ENCODE peak calls at places on chromosomes 2 and 18, in five cellular contexts. One of them, this sample, is unnamed.

GRCh38 chr2:112493858-112494648 is 12.1 kb downstream of the TTL start:
- DNase-seq in mucosa of descending colon: no peak
- DNase-seq in HCT116: no peak
- DNase-seq in A549: peak; percentile 65
- DNase-seq in tibial nerve: no peak
- DNase-seq in this sample: no peak

GRCh38 chr2:127568128-127568527 is 32.6 kb downstream of the MYO7B start:
- DNase-seq in tibial nerve: no peak
- DNase-seq in HCT116: no peak
- DNase-seq in A549: no peak
- DNase-seq in mucosa of descending colon: no peak
- DNase-seq in this sample: no peak

GRCh38 chr2:234686088-234686890 is 189.4 kb upstream of the ARL4C start:
- DNase-seq in A549: no peak
- DNase-seq in HCT116: no peak
- DNase-seq in tibial nerve: no peak
- DNase-seq in mucosa of descending colon: no peak
- DNase-seq in this sample: peak; percentile 24

GRCh38 chr2:165122521-165122920 is 81.3 kb downstream of the SCN3A start:
- DNase-seq in tibial nerve: no peak
- DNase-seq in mucosa of descending colon: no peak
- DNase-seq in A549: no peak
- DNase-seq in HCT116: no peak
- DNase-seq in this sample: no peak

GRCh38 chr18:55650363-55650870 is 62.4 kb upstream of the TCF4 start:
- DNase-seq in A549: no peak
- DNase-seq in tibial nerve: no peak
- DNase-seq in HCT116: no peak
- DNase-seq in mucosa of descending colon: no peak
- DNase-seq in this sample: no peak

GRCh38 chr2:84970266-84970955 is 550 bp upstream of the KCMF1 start:
- DNase-seq in mucosa of descending colon: peak; percentile 71
- DNase-seq in tibial nerve: peak; percentile 29
- DNase-seq in HCT116: no peak
- DNase-seq in A549: no peak
- DNase-seq in this sample: peak; percentile 65

GRCh38 chr2:64807417-64807816 is 153.7 kb upstream of the SERTAD2 start:
- DNase-seq in A549: peak; percentile 41
- DNase-seq in mucosa of descending colon: no peak
- DNase-seq in HCT116: peak; percentile 70
- DNase-seq in tibial nerve: no peak
- DNase-seq in this sample: no peak

GRCh38 chr2:71935291-71935848 is 212.3 kb downstream of the CYP26B1 start:
- DNase-seq in mucosa of descending colon: peak; percentile 29
- DNase-seq in HCT116: no peak
- DNase-seq in tibial nerve: peak; percentile 53
- DNase-seq in A549: no peak
- DNase-seq in this sample: no peak

GRCh38 chr18:33596178-33596854 is 18.3 kb downstream of the ASXL3 start:
- DNase-seq in A549: no peak
- DNase-seq in HCT116: no peak
- DNase-seq in mucosa of descending colon: no peak
- DNase-seq in tibial nerve: no peak
- DNase-seq in this sample: no peak

GRCh38 chr2:73970850-73971471 is 13.7 kb upstream of the TET3 start:
- DNase-seq in mucosa of descending colon: peak; percentile 89
- DNase-seq in HCT116: no peak
- DNase-seq in A549: no peak
- DNase-seq in tibial nerve: peak; percentile 67
- DNase-seq in this sample: no peak

GRCh38 chr2:196101325-196101981 is 32.8 kb upstream of the DNAH7 start:
- DNase-seq in mucosa of descending colon: no peak
- DNase-seq in HCT116: no peak
- DNase-seq in A549: no peak
- DNase-seq in tibial nerve: no peak
- DNase-seq in this sample: no peak

GRCh38 chr18:21489119-21489750 is 111.3 kb downstream of the ESCO1 start:
- DNase-seq in HCT116: peak; percentile 40
- DNase-seq in mucosa of descending colon: peak; percentile 64
- DNase-seq in tibial nerve: no peak
- DNase-seq in A549: peak; percentile 36
- DNase-seq in this sample: peak; percentile 53

GRCh38 chr2:132589060-132589765 is 80.8 kb downstream of the LYPD1 start:
- DNase-seq in tibial nerve: no peak
- DNase-seq in HCT116: no peak
- DNase-seq in mucosa of descending colon: no peak
- DNase-seq in A549: no peak
- DNase-seq in this sample: no peak

GRCh38 chr2:240024766-240025165 is 376 bp downstream of the NDUFA10 start:
- DNase-seq in A549: peak; percentile 24
- DNase-seq in tibial nerve: no peak
- DNase-seq in HCT116: no peak
- DNase-seq in mucosa of descending colon: peak; percentile 22
- DNase-seq in this sample: no peak

GRCh38 chr2:239461551-239462515 is 61.0 kb upstream of the HDAC4 start:
- DNase-seq in HCT116: no peak
- DNase-seq in mucosa of descending colon: no peak
- DNase-seq in A549: no peak
- DNase-seq in tibial nerve: no peak
- DNase-seq in this sample: no peak

GRCh38 chr2:64831134-64831976 is 157.8 kb upstream of the SLC1A4 start:
- DNase-seq in tibial nerve: peak; percentile 78
- DNase-seq in mucosa of descending colon: peak; percentile 89
- DNase-seq in A549: peak; percentile 98
- DNase-seq in HCT116: peak; percentile 98
- DNase-seq in this sample: peak; percentile 76

GRCh38 chr18:61892683-61893303 is at the start of gene RNF152:
- DNase-seq in tibial nerve: no peak
- DNase-seq in HCT116: no peak
- DNase-seq in mucosa of descending colon: peak; percentile 52
- DNase-seq in A549: peak; percentile 0
- DNase-seq in this sample: peak; percentile 41

GRCh38 chr18:35267809-35268208 is 22.2 kb downstream of the ZSCAN30 start:
- DNase-seq in A549: no peak
- DNase-seq in tibial nerve: no peak
- DNase-seq in mucosa of descending colon: peak; percentile 54
- DNase-seq in HCT116: no peak
- DNase-seq in this sample: no peak

GRCh38 chr2:119490653-119491195 is 33.6 kb downstream of the SCTR start:
- DNase-seq in tibial nerve: no peak
- DNase-seq in HCT116: no peak
- DNase-seq in mucosa of descending colon: no peak
- DNase-seq in A549: no peak
- DNase-seq in this sample: no peak

GRCh38 chr18:36412778-36413177 is 115.3 kb downstream of the FHOD3 start:
- DNase-seq in tibial nerve: no peak
- DNase-seq in mucosa of descending colon: peak; percentile 29
- DNase-seq in HCT116: no peak
- DNase-seq in A549: peak; percentile 4
- DNase-seq in this sample: peak; percentile 42

GRCh38 chr18:61546598-61546997 is 213.4 kb downstream of the CDH20 start:
- DNase-seq in tibial nerve: no peak
- DNase-seq in HCT116: peak; percentile 7
- DNase-seq in A549: no peak
- DNase-seq in mucosa of descending colon: no peak
- DNase-seq in this sample: no peak

GRCh38 chr2:101893676-101894381 is 97.9 kb upstream of the IL1R2 start:
- DNase-seq in A549: no peak
- DNase-seq in tibial nerve: no peak
- DNase-seq in HCT116: no peak
- DNase-seq in mucosa of descending colon: no peak
- DNase-seq in this sample: no peak

GRCh38 chr2:83674050-83674449 is 785.0 kb downstream of the SUCLG1 start:
- DNase-seq in mucosa of descending colon: no peak
- DNase-seq in tibial nerve: no peak
- DNase-seq in HCT116: no peak
- DNase-seq in A549: no peak
- DNase-seq in this sample: no peak
- TF ChIP-seq CTCF in mucosa of descending colon: no peak
- TF ChIP-seq CTCF in tibial nerve: no peak
- TF ChIP-seq CTCF in HCT116: no peak
- TF ChIP-seq CTCF in A549: no peak
- TF ChIP-seq CTCF in this sample: no peak

DNA sequence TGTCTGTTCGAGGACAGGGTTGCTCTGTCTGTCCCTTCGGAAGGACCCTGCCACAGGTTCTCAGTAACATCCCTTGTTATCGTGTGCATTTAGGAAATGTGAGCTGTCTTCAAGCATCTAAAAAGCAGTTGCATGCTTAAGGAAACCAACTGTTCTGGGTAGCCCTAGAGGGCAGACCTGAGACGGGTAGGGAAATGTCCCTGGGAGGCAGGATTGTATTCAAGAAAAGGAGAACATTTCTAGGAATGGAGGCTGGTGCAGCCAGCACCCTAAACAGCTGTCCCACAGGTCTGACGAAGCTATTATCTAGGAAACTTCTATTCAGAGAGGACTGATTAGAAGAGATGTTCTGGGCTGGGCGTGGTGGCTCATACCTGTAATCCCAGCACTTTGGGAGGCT is 414.2 kb downstream of the NBAS start:
- DNase-seq in tibial nerve: no peak
- DNase-seq in A549: no peak
- DNase-seq in mucosa of descending colon: no peak
- DNase-seq in HCT116: no peak
- DNase-seq in this sample: no peak
- TF ChIP-seq CTCF in tibial nerve: no peak
- TF ChIP-seq CTCF in A549: no peak
- TF ChIP-seq CTCF in mucosa of descending colon: no peak
- TF ChIP-seq CTCF in HCT116: no peak
- TF ChIP-seq CTCF in this sample: no peak

GRCh38 chr2:162747974-162748373 is 90.6 kb downstream of the KCNH7 start:
- DNase-seq in tibial nerve: no peak
- DNase-seq in HCT116: no peak
- DNase-seq in mucosa of descending colon: no peak
- DNase-seq in A549: no peak
- DNase-seq in this sample: no peak

GRCh38 chr2:162748566-162749215 is 89.9 kb downstream of the KCNH7 start:
- DNase-seq in HCT116: no peak
- DNase-seq in A549: no peak
- DNase-seq in mucosa of descending colon: no peak
- DNase-seq in tibial nerve: no peak
- DNase-seq in this sample: no peak

GRCh38 chr2:162749456-162749855 is 89.1 kb downstream of the KCNH7 start:
- DNase-seq in HCT116: no peak
- DNase-seq in A549: no peak
- DNase-seq in tibial nerve: no peak
- DNase-seq in mucosa of descending colon: no peak
- DNase-seq in this sample: no peak

DNA sequence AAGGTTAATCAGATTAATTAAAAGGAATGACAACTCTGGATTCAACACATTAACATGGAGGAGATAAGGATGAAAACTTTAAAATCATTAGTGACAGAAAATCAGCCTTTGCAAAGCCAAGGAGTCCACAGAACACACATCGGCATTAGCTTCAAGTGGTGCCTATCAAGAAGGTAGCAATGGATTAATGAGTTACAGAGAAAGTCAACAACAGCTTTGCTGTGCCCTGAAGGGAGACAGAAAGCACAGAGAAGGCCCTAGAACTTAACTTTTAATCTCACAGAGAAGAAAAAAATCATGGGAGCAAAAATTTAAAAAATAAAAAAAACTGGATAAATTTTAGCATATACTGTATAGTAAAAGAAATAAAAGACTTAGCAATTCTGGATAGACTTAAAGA is 88.5 kb downstream of the KCNH7 start:
- DNase-seq in HCT116: no peak
- DNase-seq in A549: no peak
- DNase-seq in tibial nerve: no peak
- DNase-seq in mucosa of descending colon: no peak
- DNase-seq in this sample: no peak
- TF ChIP-seq CTCF in HCT116: no peak
- TF ChIP-seq CTCF in A549: no peak
- TF ChIP-seq CTCF in tibial nerve: no peak
- TF ChIP-seq CTCF in mucosa of descending colon: no peak
- TF ChIP-seq CTCF in this sample: no peak

GRCh38 chr2:202002381-202002780 is 31.3 kb upstream of the FZD7 start:
- DNase-seq in tibial nerve: no peak
- DNase-seq in mucosa of descending colon: no peak
- DNase-seq in HCT116: no peak
- DNase-seq in A549: no peak
- DNase-seq in this sample: no peak

GRCh38 chr2:202009019-202009481 is 24.6 kb upstream of the FZD7 start:
- DNase-seq in HCT116: no peak
- DNase-seq in A549: no peak
- DNase-seq in tibial nerve: no peak
- DNase-seq in mucosa of descending colon: no peak
- DNase-seq in this sample: no peak

GRCh38 chr2:202005272-202005887 is 28.3 kb upstream of the FZD7 start:
- DNase-seq in HCT116: no peak
- DNase-seq in mucosa of descending colon: no peak
- DNase-seq in tibial nerve: no peak
- DNase-seq in A549: no peak
- DNase-seq in this sample: no peak

GRCh38 chr2:202009563-202009962 is 24.1 kb upstream of the FZD7 start:
- DNase-seq in HCT116: no peak
- DNase-seq in tibial nerve: no peak
- DNase-seq in A549: no peak
- DNase-seq in mucosa of descending colon: no peak
- DNase-seq in this sample: no peak

DNA sequence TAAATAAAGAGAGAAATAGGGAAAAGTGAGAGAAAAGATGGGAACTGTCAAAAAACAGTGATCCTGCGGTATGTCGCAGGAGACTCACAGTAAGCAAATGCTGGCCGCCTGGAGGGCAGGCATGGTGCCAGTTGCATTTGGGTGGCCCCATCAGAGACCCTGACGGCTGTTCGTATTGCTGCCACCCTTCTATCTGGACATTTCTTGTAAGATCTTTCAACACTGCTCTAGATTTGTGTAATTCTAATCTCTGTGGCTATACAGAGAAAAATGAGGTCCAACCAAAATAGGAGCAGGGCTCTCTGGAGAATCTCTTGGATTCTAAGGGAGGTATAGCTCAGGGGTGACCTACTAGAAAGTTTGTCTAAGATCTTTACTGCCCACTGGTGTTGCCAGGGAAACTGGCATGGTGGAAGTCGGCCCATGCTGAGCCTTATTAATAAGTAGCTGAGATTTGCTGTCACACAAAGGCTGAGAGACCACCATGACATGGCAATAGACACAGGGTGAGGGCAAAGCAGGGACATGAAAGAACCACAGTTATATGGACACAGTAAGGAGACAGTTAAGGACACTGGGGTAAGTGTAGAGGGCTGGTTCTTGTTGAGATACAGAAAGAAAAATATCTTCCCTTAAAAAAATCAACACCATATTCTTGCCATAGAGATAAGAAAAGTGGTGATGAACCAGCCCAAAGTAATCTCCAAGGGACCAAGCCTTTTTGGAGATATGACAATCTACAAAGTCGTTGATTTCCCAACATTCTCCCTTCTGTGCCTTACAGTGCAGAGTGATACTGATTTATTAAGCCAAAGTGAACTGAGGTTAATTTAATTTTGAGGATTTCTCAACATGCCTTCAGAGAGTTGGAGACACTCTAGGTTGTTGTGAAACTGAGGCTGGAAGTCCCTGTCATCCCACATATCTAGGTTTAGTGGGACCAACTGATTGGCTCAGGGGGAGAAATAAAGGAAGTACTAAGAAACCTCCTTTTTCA is 26.3 kb upstream of the FZD7 start:
- DNase-seq in tibial nerve: no peak
- DNase-seq in mucosa of descending colon: no peak
- DNase-seq in A549: no peak
- DNase-seq in HCT116: no peak
- DNase-seq in this sample: no peak
- TF ChIP-seq CTCF in tibial nerve: no peak
- TF ChIP-seq CTCF in mucosa of descending colon: no peak
- TF ChIP-seq CTCF in A549: no peak
- TF ChIP-seq CTCF in HCT116: no peak
- TF ChIP-seq CTCF in this sample: no peak